ENCODE peak calls at places on chromosomes 4 and X, in nine cellular contexts. P is NCI-H774; V is fibroblast of pulmonary artery; X is stromal cell of bone marrow; R is activated CD4-positive, alpha-beta memory T cell treated with anti-CD3 and anti-CD28 coated beads, Interleukin-2, amount 10 ng/mL, durations not matched to agents 7 days and 5 days; G is BJ; N is iris pigment epithelial cell; T is NCI-H345; S is CD8-positive, alpha-beta T cell. U is an unnamed sample.

GRCh38 chr4:110510955-110511544 is 35.1 kb downstream of the ENPEP start:
- DNase-seq in P (peak), V (peak), X (peak), R (no peak), G (no peak), N (peak), T (peak), S (no peak), U (peak)

GRCh38 chr4:174120446-174121142 is 162.9 kb downstream of the FBXO8 start:
- DNase-seq in P (peak), V (peak), X (peak), R (no peak), G (peak), N (peak), T (peak), S (no peak), U (peak)

GRCh38 chrX:124386401-124386800 is 40.0 kb downstream of the SH2D1A start:
- DNase-seq in P (no peak), V (no peak), X (no peak), R (no peak), G (no peak), N (no peak), T (no peak), S (no peak), U (no peak)

GRCh38 chrX:120726294-120726693 is 96.4 kb upstream of the C1GALT1C1 start:
- DNase-seq in P (no peak), V (no peak), X (no peak), R (no peak), G (no peak), N (no peak), T (no peak), S (no peak), U (no peak)

GRCh38 chrX:48493890-48494364 is 14.9 kb upstream of the PORCN start:
- DNase-seq in P (peak), V (peak), X (no peak), R (no peak), G (no peak), N (peak), T (no peak), S (no peak), U (no peak)

GRCh38 chrX:69093960-69094935 is 71.0 kb downstream of the PJA1 start:
- DNase-seq in P (peak), V (peak), X (peak), R (peak), G (no peak), N (peak), T (peak), S (peak), U (peak)

GRCh38 chrX:72100824-72101351 is 30.8 kb downstream of the RTL5 start:
- DNase-seq in P (no peak), V (no peak), X (no peak), R (peak), G (no peak), N (no peak), T (no peak), S (peak), U (no peak)

GRCh38 chr4:79657379-79657778 is 249.4 kb upstream of the GK2 start:
- DNase-seq in P (no peak), V (no peak), X (no peak), R (no peak), G (no peak), N (no peak), T (no peak), S (no peak), U (no peak)

GRCh38 chr4:72689929-72690328 is 120.9 kb upstream of the ADAMTS3 start:
- DNase-seq in P (no peak), V (no peak), X (no peak), R (no peak), G (no peak), N (no peak), T (no peak), S (no peak), U (no peak)

GRCh38 chr4:153651041-153651960 is 32.8 kb upstream of the TLR2 start:
- DNase-seq in P (no peak), V (no peak), X (no peak), R (peak), G (no peak), N (no peak), T (peak), S (peak), U (peak)

GRCh38 chr4:185560316-185560715 is 25.0 kb upstream of the PDLIM3 start:
- DNase-seq in P (no peak), V (no peak), X (no peak), R (no peak), G (no peak), N (no peak), T (no peak), S (no peak), U (no peak)

GRCh38 chr4:124275-125081 is at the start of gene ZNF718:
- DNase-seq in P (peak), V (peak), X (peak), R (peak), G (peak), N (peak), T (peak), S (peak), U (peak)

GRCh38 chr4:87659247-87659931 is 9.3 kb downstream of the DMP1 start:
- DNase-seq in P (no peak), V (no peak), X (no peak), R (no peak), G (peak), N (peak), T (no peak), S (no peak), U (no peak)

GRCh38 chrX:41238543-41238942 is 95.4 kb upstream of the DDX3X start:
- DNase-seq in P (no peak), V (peak), X (no peak), R (no peak), G (no peak), N (peak), T (no peak), S (no peak), U (peak)

GRCh38 chr4:5705672-5706310 is 2.6 kb downstream of the EVC2 start:
- DNase-seq in P (no peak), V (peak), X (no peak), R (no peak), G (no peak), N (no peak), T (no peak), S (no peak), U (no peak)